ENCODE peak calls at places on chromosomes 7 and 10, in seven cellular contexts. One of them, this sample, is unnamed.

GRCh38 chr10:71205468-71205867 is 6.9 kb upstream of the UNC5B start:
- DNase-seq in activated CD4-positive, alpha-beta T cell treated with anti-CD3 and anti-CD28 coated beads for 4 hours: no peak
- DNase-seq in pons: no peak
- DNase-seq in AG10803: peak; percentile 25
- DNase-seq in stromal cell of bone marrow: no peak
- DNase-seq in WERI-Rb-1: no peak
- DNase-seq in CD4-positive, alpha-beta memory T cell: no peak
- DNase-seq in this sample: no peak

GRCh38 chr10:4283841-4284610 is 499.0 kb upstream of the KLF6 start:
- DNase-seq in WERI-Rb-1: no peak
- DNase-seq in AG10803: peak; percentile 87
- DNase-seq in stromal cell of bone marrow: peak; percentile 72
- DNase-seq in pons: peak; percentile 12
- DNase-seq in activated CD4-positive, alpha-beta T cell treated with anti-CD3 and anti-CD28 coated beads for 4 hours: no peak
- DNase-seq in CD4-positive, alpha-beta memory T cell: no peak
- DNase-seq in this sample: peak; percentile 59

GRCh38 chr7:98970031-98970615 is 91.8 kb downstream of the TRRAP start:
- DNase-seq in AG10803: no peak
- DNase-seq in WERI-Rb-1: no peak
- DNase-seq in stromal cell of bone marrow: no peak
- DNase-seq in activated CD4-positive, alpha-beta T cell treated with anti-CD3 and anti-CD28 coated beads for 4 hours: no peak
- DNase-seq in CD4-positive, alpha-beta memory T cell: no peak
- DNase-seq in pons: no peak
- DNase-seq in this sample: no peak

GRCh38 chr10:105068497-105068896 is 427.4 kb downstream of the SORCS3 start:
- DNase-seq in activated CD4-positive, alpha-beta T cell treated with anti-CD3 and anti-CD28 coated beads for 4 hours: no peak
- DNase-seq in stromal cell of bone marrow: no peak
- DNase-seq in AG10803: peak; percentile 54
- DNase-seq in CD4-positive, alpha-beta memory T cell: no peak
- DNase-seq in WERI-Rb-1: no peak
- DNase-seq in pons: no peak
- DNase-seq in this sample: peak; percentile 19

GRCh38 chr7:129851174-129851573 is 101.6 kb downstream of the UBE2H start:
- DNase-seq in AG10803: no peak
- DNase-seq in CD4-positive, alpha-beta memory T cell: no peak
- DNase-seq in stromal cell of bone marrow: no peak
- DNase-seq in WERI-Rb-1: no peak
- DNase-seq in activated CD4-positive, alpha-beta T cell treated with anti-CD3 and anti-CD28 coated beads for 4 hours: no peak
- DNase-seq in pons: no peak
- DNase-seq in this sample: no peak

GRCh38 chr10:49183596-49184542 is 4.3 kb downstream of the TMEM273 start:
- DNase-seq in stromal cell of bone marrow: no peak
- DNase-seq in pons: peak; percentile 38
- DNase-seq in WERI-Rb-1: no peak
- DNase-seq in CD4-positive, alpha-beta memory T cell: no peak
- DNase-seq in AG10803: no peak
- DNase-seq in activated CD4-positive, alpha-beta T cell treated with anti-CD3 and anti-CD28 coated beads for 4 hours: no peak
- DNase-seq in this sample: no peak

GRCh38 chr7:90312745-90313144 is 8.4 kb downstream of the FAM237B start:
- DNase-seq in pons: peak; percentile 41
- DNase-seq in activated CD4-positive, alpha-beta T cell treated with anti-CD3 and anti-CD28 coated beads for 4 hours: no peak
- DNase-seq in WERI-Rb-1: no peak
- DNase-seq in CD4-positive, alpha-beta memory T cell: no peak
- DNase-seq in stromal cell of bone marrow: no peak
- DNase-seq in AG10803: peak; percentile 3
- DNase-seq in this sample: no peak

GRCh38 chr10:30075487-30075886 is 16.1 kb upstream of the JCAD start:
- DNase-seq in WERI-Rb-1: no peak
- DNase-seq in activated CD4-positive, alpha-beta T cell treated with anti-CD3 and anti-CD28 coated beads for 4 hours: no peak
- DNase-seq in CD4-positive, alpha-beta memory T cell: no peak
- DNase-seq in AG10803: no peak
- DNase-seq in pons: no peak
- DNase-seq in stromal cell of bone marrow: no peak
- DNase-seq in this sample: no peak

GRCh38 chr10:60942604-60943269 is 1.2 kb downstream of the RHOBTB1 start:
- DNase-seq in stromal cell of bone marrow: no peak
- DNase-seq in WERI-Rb-1: peak; percentile 9
- DNase-seq in CD4-positive, alpha-beta memory T cell: peak; percentile 9
- DNase-seq in AG10803: peak; percentile 60
- DNase-seq in activated CD4-positive, alpha-beta T cell treated with anti-CD3 and anti-CD28 coated beads for 4 hours: no peak
- DNase-seq in pons: peak; percentile 81
- DNase-seq in this sample: no peak

GRCh38 chr10:98536551-98536950 is 89.8 kb upstream of the HPS1 start:
- DNase-seq in stromal cell of bone marrow: peak; percentile 25
- DNase-seq in activated CD4-positive, alpha-beta T cell treated with anti-CD3 and anti-CD28 coated beads for 4 hours: no peak
- DNase-seq in WERI-Rb-1: no peak
- DNase-seq in pons: no peak
- DNase-seq in CD4-positive, alpha-beta memory T cell: no peak
- DNase-seq in AG10803: peak; percentile 76
- DNase-seq in this sample: peak; percentile 23

GRCh38 chr7:152424348-152425108 is 11.3 kb downstream of the KMT2C start:
- DNase-seq in WERI-Rb-1: peak; percentile 71
- DNase-seq in CD4-positive, alpha-beta memory T cell: no peak
- DNase-seq in pons: no peak
- DNase-seq in activated CD4-positive, alpha-beta T cell treated with anti-CD3 and anti-CD28 coated beads for 4 hours: no peak
- DNase-seq in AG10803: no peak
- DNase-seq in stromal cell of bone marrow: peak; percentile 42
- DNase-seq in this sample: no peak

GRCh38 chr7:73504017-73504416 is 18.1 kb downstream of the BAZ1B start:
- DNase-seq in CD4-positive, alpha-beta memory T cell: no peak
- DNase-seq in AG10803: no peak
- DNase-seq in pons: no peak
- DNase-seq in stromal cell of bone marrow: no peak
- DNase-seq in activated CD4-positive, alpha-beta T cell treated with anti-CD3 and anti-CD28 coated beads for 4 hours: no peak
- DNase-seq in WERI-Rb-1: peak; percentile 30
- DNase-seq in this sample: no peak

GRCh38 chr7:28329616-28330373 is 82.5 kb upstream of the CREB5 start:
- DNase-seq in AG10803: peak; percentile 39
- DNase-seq in stromal cell of bone marrow: no peak
- DNase-seq in WERI-Rb-1: no peak
- DNase-seq in CD4-positive, alpha-beta memory T cell: peak; percentile 18
- DNase-seq in activated CD4-positive, alpha-beta T cell treated with anti-CD3 and anti-CD28 coated beads for 4 hours: peak; percentile 2
- DNase-seq in pons: no peak
- DNase-seq in this sample: no peak

GRCh38 chr10:72261323-72262018 is 12.3 kb upstream of the DDIT4 start:
- DNase-seq in WERI-Rb-1: no peak
- DNase-seq in pons: peak; percentile 54
- DNase-seq in CD4-positive, alpha-beta memory T cell: peak; percentile 45
- DNase-seq in AG10803: no peak
- DNase-seq in stromal cell of bone marrow: no peak
- DNase-seq in activated CD4-positive, alpha-beta T cell treated with anti-CD3 and anti-CD28 coated beads for 4 hours: peak; percentile 45
- DNase-seq in this sample: no peak

GRCh38 chr7:66699998-66700397 is 40.5 kb upstream of the RABGEF1 start:
- DNase-seq in WERI-Rb-1: no peak
- DNase-seq in AG10803: peak; percentile 29
- DNase-seq in pons: no peak
- DNase-seq in CD4-positive, alpha-beta memory T cell: no peak
- DNase-seq in activated CD4-positive, alpha-beta T cell treated with anti-CD3 and anti-CD28 coated beads for 4 hours: no peak
- DNase-seq in stromal cell of bone marrow: no peak
- DNase-seq in this sample: no peak

GRCh38 chr10:86370006-86370585 is 3.5 kb upstream of the GRID1 start:
- DNase-seq in WERI-Rb-1: peak; percentile 0
- DNase-seq in stromal cell of bone marrow: no peak
- DNase-seq in activated CD4-positive, alpha-beta T cell treated with anti-CD3 and anti-CD28 coated beads for 4 hours: no peak
- DNase-seq in pons: no peak
- DNase-seq in AG10803: no peak
- DNase-seq in CD4-positive, alpha-beta memory T cell: no peak
- DNase-seq in this sample: no peak

GRCh38 chr7:15561840-15562239 is at the start of gene AGMO:
- DNase-seq in stromal cell of bone marrow: peak; percentile 75
- DNase-seq in activated CD4-positive, alpha-beta T cell treated with anti-CD3 and anti-CD28 coated beads for 4 hours: no peak
- DNase-seq in CD4-positive, alpha-beta memory T cell: no peak
- DNase-seq in AG10803: no peak
- DNase-seq in WERI-Rb-1: peak; percentile 46
- DNase-seq in pons: peak; percentile 95
- DNase-seq in this sample: no peak

GRCh38 chr7:134533288-134533771 is 6.0 kb downstream of the AKR1B10 start:
- DNase-seq in stromal cell of bone marrow: no peak
- DNase-seq in activated CD4-positive, alpha-beta T cell treated with anti-CD3 and anti-CD28 coated beads for 4 hours: no peak
- DNase-seq in WERI-Rb-1: no peak
- DNase-seq in CD4-positive, alpha-beta memory T cell: no peak
- DNase-seq in AG10803: peak; percentile 13
- DNase-seq in pons: no peak
- DNase-seq in this sample: no peak

GRCh38 chr7:149879801-149880738 is 6.3 kb downstream of the ATP6V0E2 start:
- DNase-seq in WERI-Rb-1: peak; percentile 42
- DNase-seq in activated CD4-positive, alpha-beta T cell treated with anti-CD3 and anti-CD28 coated beads for 4 hours: no peak
- DNase-seq in pons: no peak
- DNase-seq in stromal cell of bone marrow: no peak
- DNase-seq in AG10803: no peak
- DNase-seq in CD4-positive, alpha-beta memory T cell: no peak
- DNase-seq in this sample: no peak

This sample was measured in GM04503.